ENCODE peak calls at places on chromosome 9, in seven cellular contexts. B is fibroblast of lung; R is astrocyte; T is thyroid gland; V is CD8-positive, alpha-beta T cell; Z is cardiac muscle cell; F is mammary epithelial cell. L is an unnamed sample.

GRCh38 chr9:115717711-115718173 is 435.8 kb upstream of the PAPPA start:
- DNase-seq in T (no peak), B (no peak), F (peak), R (peak), V (no peak), Z (no peak), L (no peak)

GRCh38 chr9:95082401-95083084 is 235.0 kb downstream of the FANCC start:
- DNase-seq in T (no peak), V (no peak), F (no peak), B (no peak), Z (no peak), R (no peak), L (no peak)

GRCh38 chr9:121282309-121283071 is 14.5 kb downstream of the GSN start:
- DNase-seq in T (peak), F (peak), R (peak), B (peak), Z (peak), V (no peak), L (no peak)

GRCh38 chr9:76904661-76905457 is 1.1 kb downstream of the PRUNE2 start:
- DNase-seq in T (no peak), F (no peak), R (no peak), Z (no peak), V (no peak), B (no peak), L (no peak)

GRCh38 chr9:9747787-9748186 is 865.0 kb downstream of the PTPRD start:
- DNase-seq in T (no peak), Z (no peak), V (no peak), R (peak), B (peak), F (no peak), L (no peak)

GRCh38 chr9:28453918-28454317 is 880.6 kb upstream of the C9orf72 start:
- DNase-seq in V (no peak), R (no peak), T (no peak), F (no peak), Z (no peak), B (no peak), L (no peak)

GRCh38 chr9:37410969-37411785 is 11.3 kb upstream of the GRHPR start:
- DNase-seq in F (peak), R (no peak), B (no peak), T (no peak), V (no peak), Z (peak), L (no peak)

GRCh38 chr9:27212621-27213020 is 84.3 kb downstream of the EQTN start:
- DNase-seq in R (no peak), B (no peak), T (no peak), Z (no peak), F (peak), V (no peak), L (no peak)

GRCh38 chr9:29006603-29007002 is 1433.3 kb upstream of the C9orf72 start:
- DNase-seq in F (no peak), B (no peak), T (no peak), V (no peak), R (no peak), Z (no peak), L (no peak)

GRCh38 chr9:131557855-131558548 is 12.7 kb downstream of the PRRT1B start:
- DNase-seq in T (no peak), F (no peak), B (no peak), R (no peak), Z (no peak), V (no peak), L (no peak)

GRCh38 chr9:130193531-130194405 is 21.6 kb downstream of the NCS1 start:
- DNase-seq in Z (no peak), V (no peak), R (no peak), B (no peak), T (peak), F (no peak), L (no peak)

GRCh38 chr9:93960971-93961841 is 6.1 kb upstream of the BARX1 start:
- DNase-seq in T (no peak), F (no peak), V (no peak), B (no peak), Z (no peak), R (no peak), L (no peak)

GRCh38 chr9:745761-746414 is 95.6 kb upstream of the DMRT1 start:
- DNase-seq in V (no peak), R (no peak), Z (no peak), F (no peak), B (no peak), T (no peak), L (no peak)

GRCh38 chr9:112242147-112242804 is 67.2 kb upstream of the SUSD1 start:
- DNase-seq in T (no peak), V (no peak), Z (no peak), F (no peak), B (no peak), R (no peak), L (no peak)

GRCh38 chr9:114652776-114653555 is 4.6 kb downstream of the TEX53 start:
- DNase-seq in F (peak), V (no peak), Z (no peak), B (no peak), T (no peak), R (peak), L (no peak)

GRCh38 chr9:96186601-96187011 is 115.4 kb downstream of the HSD17B3 start:
- DNase-seq in T (peak), Z (peak), R (peak), F (peak), V (no peak), B (peak), L (no peak)

GRCh38 chr9:137812356-137813023 is 65.1 kb upstream of the CACNA1B start:
- DNase-seq in Z (no peak), T (no peak), V (no peak), R (no peak), F (no peak), B (no peak), L (no peak)

GRCh38 chr9:112601646-112602045 is 115.0 kb downstream of the KIAA1958 start:
- DNase-seq in Z (peak), V (no peak), B (peak), F (no peak), T (no peak), R (peak), L (no peak)

GRCh38 chr9:33988219-33988890 is 60.3 kb downstream of the UBAP2 start:
- DNase-seq in T (no peak), R (peak), V (no peak), F (peak), Z (no peak), B (no peak), L (no peak)

GRCh38 chr9:128790536-128790935 is 3.5 kb downstream of the TBC1D13 start:
- DNase-seq in Z (no peak), F (no peak), T (no peak), V (no peak), R (no peak), B (no peak), L (no peak)

GRCh38 chr9:129252937-129253819 is 75.1 kb upstream of the IER5L start:
- DNase-seq in B (no peak), F (no peak), R (no peak), T (no peak), Z (no peak), V (no peak), L (no peak)

GRCh38 chr9:98807811-98808195 is 333 bp downstream of the GALNT12 start:
- DNase-seq in B (no peak), V (no peak), R (no peak), T (no peak), F (no peak), Z (no peak), L (no peak)

GRCh38 chr9:98809311-98810105 is 2.0 kb downstream of the GALNT12 start:
- DNase-seq in V (no peak), B (no peak), R (no peak), F (no peak), Z (peak), T (peak), L (no peak)

GRCh38 chr9:98810106-98810840 is 2.8 kb downstream of the GALNT12 start:
- DNase-seq in B (no peak), F (no peak), Z (no peak), R (no peak), V (no peak), T (no peak), L (no peak)

GRCh38 chr9:98808411-98808815 is 943 bp downstream of the GALNT12 start:
- DNase-seq in T (peak), V (no peak), Z (no peak), B (no peak), R (no peak), F (no peak), L (no peak)

GRCh38 chr9:98808879-98809278 is 1.4 kb downstream of the GALNT12 start:
- DNase-seq in B (no peak), Z (no peak), R (no peak), V (no peak), T (peak), F (no peak), L (no peak)
- H3K4me3 ChIP-seq in B (no peak), Z (no peak), R (no peak), V (no peak), T (no peak), F (no peak), L (no peak)

DNA sequence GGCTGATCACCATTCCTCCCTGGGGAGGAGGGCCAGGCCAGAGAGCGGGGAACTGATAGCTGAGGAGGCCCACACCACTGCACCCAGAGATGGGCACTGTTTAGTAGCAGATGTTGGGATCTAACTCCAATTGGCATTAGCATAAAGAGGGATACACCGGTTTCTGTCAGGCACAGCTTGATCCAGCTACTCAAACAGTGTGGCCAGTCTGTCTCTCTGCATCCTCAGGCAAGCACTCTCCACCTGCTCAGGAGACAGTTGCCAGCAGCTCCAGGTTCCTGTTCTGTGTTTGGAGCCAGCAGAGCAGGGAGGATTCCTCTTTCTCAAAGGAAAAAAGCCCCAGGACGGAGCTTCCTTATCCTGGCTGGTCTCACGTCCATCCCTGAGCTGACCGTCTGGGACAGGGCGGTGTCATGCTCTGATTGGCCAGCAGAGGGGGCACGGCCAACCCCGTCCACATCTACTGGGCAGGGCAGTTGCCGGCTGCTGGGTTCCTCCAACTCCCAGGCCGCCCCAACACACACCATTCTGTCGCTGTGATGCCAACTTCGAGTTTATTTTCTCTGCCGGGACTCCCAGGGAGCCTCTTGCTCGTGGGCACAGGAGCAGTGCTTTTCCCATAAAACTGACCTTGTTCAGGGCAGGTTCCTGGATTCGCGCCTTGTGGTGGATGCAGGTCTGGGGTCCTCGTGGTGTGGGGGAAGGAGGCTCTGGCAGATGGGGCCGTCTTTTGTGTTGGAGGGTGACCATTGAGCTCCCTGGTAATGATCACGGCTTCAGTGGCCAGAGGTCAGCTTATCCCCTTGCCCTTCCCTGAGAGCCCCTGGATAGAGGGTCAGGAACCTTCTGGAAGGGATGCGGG is 47.9 kb downstream of the COL5A1 start:
- DNase-seq in B (peak), R (no peak), V (no peak), T (peak), F (peak), Z (peak), L (peak)
- H3K4me3 ChIP-seq in B (no peak), R (no peak), V (no peak), T (no peak), F (no peak), Z (no peak), L (no peak)

DNA sequence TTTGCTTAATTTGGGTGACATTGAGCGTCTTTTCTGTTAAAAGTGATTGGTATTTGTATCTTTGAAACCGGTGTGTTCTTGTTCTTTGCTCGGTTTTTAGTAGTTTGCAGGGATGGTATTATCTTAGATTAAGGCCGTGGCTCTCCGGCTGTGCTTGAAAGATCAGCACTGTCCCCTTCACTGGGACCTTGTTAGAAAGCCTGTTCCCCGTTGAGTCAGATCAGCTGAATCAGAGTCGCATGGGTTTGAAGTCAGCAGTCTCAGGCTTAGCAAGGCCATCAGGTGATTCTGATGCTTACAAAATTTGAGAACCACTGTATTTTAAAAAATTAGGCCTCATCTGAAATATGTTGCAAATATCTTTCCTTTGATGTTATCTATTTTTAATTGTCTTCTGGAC is 5.0 kb downstream of the DIRAS2 start:
- DNase-seq in B (no peak), T (no peak), R (no peak), F (no peak), Z (no peak), V (no peak), L (no peak)
- H3K4me3 ChIP-seq in B (no peak), T (no peak), R (no peak), F (no peak), Z (no peak), V (no peak), L (no peak)

GRCh38 chr9:136806067-136806466 is 1.7 kb upstream of the RABL6 start:
- DNase-seq in R (no peak), B (no peak), V (no peak), T (no peak), Z (no peak), F (no peak), L (no peak)

GRCh38 chr9:136808075-136808780 is 480 bp downstream of the RABL6 start:
- DNase-seq in B (no peak), V (peak), F (no peak), R (no peak), Z (no peak), T (peak), L (no peak)

GRCh38 chr9:136806631-136807201 is 1.0 kb upstream of the RABL6 start:
- DNase-seq in Z (no peak), T (no peak), F (no peak), V (no peak), B (no peak), R (no peak), L (no peak)

GRCh38 chr9:136808781-136809158 is 1.0 kb downstream of the RABL6 start:
- DNase-seq in F (no peak), R (peak), B (peak), T (no peak), V (no peak), Z (peak), L (no peak)

GRCh38 chr9:136807281-136808074 is at the start of gene RABL6:
- DNase-seq in Z (peak), T (peak), V (peak), F (peak), R (peak), B (peak), L (no peak)
- H3K4me3 ChIP-seq in Z (peak), T (peak), V (peak), F (peak), R (peak), B (peak), L (peak)

DNA sequence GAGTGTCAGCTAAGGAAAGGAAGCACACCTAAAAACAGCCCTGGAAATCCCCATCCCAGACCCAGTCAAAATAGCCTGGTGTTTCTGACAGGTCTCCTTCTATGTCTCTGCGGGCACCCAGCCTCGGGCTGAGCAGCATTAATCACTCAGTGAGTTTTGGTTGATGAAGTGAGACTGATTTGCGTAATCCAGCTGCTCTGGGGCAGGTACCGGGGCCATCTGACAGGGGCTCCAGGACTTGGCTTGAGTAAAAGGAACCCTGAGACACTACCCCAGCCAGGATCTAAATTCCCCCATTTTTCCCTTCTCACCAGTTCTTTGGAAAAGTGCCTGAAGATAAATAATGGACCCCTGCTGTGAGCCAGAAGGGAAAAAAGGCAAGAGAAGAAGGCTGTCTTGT is 607 bp downstream of the SLC28A3 start:
- DNase-seq in Z (no peak), V (no peak), F (peak), T (peak), B (no peak), R (no peak), L (no peak)
- H3K4me3 ChIP-seq in Z (no peak), V (no peak), F (no peak), T (no peak), B (no peak), R (no peak), L (no peak)

DNA sequence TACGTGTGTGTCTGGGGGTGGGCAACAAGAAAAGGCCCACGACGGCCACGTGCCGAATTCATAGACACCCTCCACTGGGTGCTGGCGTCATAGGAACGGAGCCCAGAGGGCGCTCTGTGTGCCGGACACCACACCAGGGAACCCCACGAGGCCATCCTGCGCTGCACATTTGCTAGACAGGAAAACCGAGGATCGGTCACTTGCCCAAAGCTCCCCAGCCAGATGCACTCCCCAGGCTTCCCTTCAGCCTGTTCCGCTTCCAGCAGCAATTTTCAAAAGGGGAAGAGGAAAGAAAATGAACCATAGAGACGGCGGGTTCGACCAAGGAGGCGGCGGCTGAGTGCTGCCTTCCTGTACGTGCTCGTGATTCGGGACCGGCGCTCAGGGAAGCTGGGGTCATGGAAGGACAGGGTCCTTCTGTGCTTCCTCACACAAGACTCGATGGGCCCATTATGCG is 124.5 kb upstream of the SARDH start:
- DNase-seq in T (no peak), R (no peak), F (no peak), B (no peak), V (no peak), Z (no peak), L (no peak)
- H3K4me3 ChIP-seq in T (no peak), R (no peak), F (no peak), B (no peak), V (no peak), Z (no peak), L (no peak)

DNA sequence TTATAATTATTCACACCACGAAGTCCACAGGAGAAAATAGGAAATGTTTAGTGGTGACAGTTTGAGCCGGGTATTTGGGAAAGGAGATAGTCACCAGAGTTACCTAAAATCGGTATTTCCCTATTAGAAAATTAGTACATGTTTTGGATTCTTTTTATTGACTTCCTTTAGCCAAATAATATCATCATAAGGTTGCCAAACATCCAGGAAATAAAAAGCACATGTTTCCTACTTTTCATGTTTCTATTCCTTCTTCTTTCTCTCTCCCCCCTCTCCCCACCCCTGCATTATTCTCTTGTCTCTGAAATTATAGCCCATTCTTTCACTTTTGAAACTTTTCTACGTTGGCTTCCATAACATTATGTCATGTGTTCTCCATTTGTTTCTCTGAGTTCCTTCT is 161.9 kb downstream of the ALDH1A1 start:
- DNase-seq in F (no peak), Z (no peak), T (no peak), B (no peak), R (no peak), V (no peak), L (no peak)
- H3K4me3 ChIP-seq in F (no peak), Z (no peak), T (no peak), B (no peak), R (no peak), V (no peak), L (no peak)

GRCh38 chr9:21976334-21976875 is 17.8 kb downstream of the CDKN2A start:
- DNase-seq in Z (no peak), B (no peak), T (no peak), R (no peak), V (no peak), F (no peak), L (no peak)

GRCh38 chr9:21970800-21971620 is 23.2 kb downstream of the CDKN2A start:
- DNase-seq in F (no peak), B (no peak), Z (no peak), V (no peak), R (no peak), T (no peak), L (no peak)

GRCh38 chr9:21972361-21972760 is 21.8 kb downstream of the CDKN2A start:
- DNase-seq in R (no peak), B (no peak), F (no peak), V (no peak), Z (no peak), T (no peak), L (no peak)

GRCh38 chr9:21974542-21975409 is 19.4 kb downstream of the CDKN2A start:
- DNase-seq in T (peak), R (peak), B (no peak), F (no peak), V (peak), Z (peak), L (no peak)

GRCh38 chr9:21974230-21974541 is 20.0 kb downstream of the CDKN2A start:
- DNase-seq in Z (no peak), V (no peak), F (no peak), B (no peak), R (no peak), T (no peak), L (no peak)
- H3K4me3 ChIP-seq in Z (peak), V (peak), F (no peak), B (peak), R (peak), T (no peak), L (peak)

DNA sequence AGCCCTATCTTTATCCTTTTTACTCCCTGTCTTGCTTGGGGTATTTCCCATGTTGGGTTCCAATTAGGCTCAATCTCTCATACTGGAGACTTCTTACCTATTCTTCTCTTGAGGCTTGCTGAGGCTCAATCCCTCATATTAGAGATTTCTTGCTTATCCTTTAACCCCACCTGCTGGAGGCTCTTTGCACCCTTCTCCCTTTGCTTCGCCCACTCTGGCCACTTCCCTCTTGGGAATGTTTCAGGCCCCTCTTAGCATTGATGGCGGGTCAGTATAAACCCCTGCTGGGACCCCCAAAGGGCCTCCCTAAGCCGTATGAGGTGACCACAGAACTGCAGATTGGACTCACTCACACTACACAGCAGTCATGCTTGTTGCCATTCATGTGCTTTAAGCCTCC is 69.3 kb upstream of the CDK20 start:
- DNase-seq in R (no peak), V (no peak), T (no peak), B (no peak), F (no peak), Z (no peak), L (no peak)
- H3K4me3 ChIP-seq in R (no peak), V (no peak), T (no peak), B (no peak), F (no peak), Z (no peak), L (no peak)